ENCODE peak calls at places on chromosomes 16 and 17, in seven cellular contexts. One of them, this sample, is unnamed.

GRCh38 chr16:17238285-17239028 is 232.3 kb downstream of the XYLT1 start:
- DNase-seq in neuronal stem cell: no peak
- DNase-seq in mesenchymal stem cell: no peak
- DNase-seq in IMR-90: no peak
- DNase-seq in mesendoderm: no peak
- DNase-seq in H1: no peak
- DNase-seq in trophoblast cell: no peak
- DNase-seq in this sample: no peak

GRCh38 chr16:47058295-47059086 is 85.0 kb upstream of the DNAJA2 start:
- DNase-seq in neuronal stem cell: no peak
- DNase-seq in mesenchymal stem cell: no peak
- DNase-seq in IMR-90: no peak
- DNase-seq in mesendoderm: no peak
- DNase-seq in H1: no peak
- DNase-seq in trophoblast cell: no peak
- DNase-seq in this sample: no peak

GRCh38 chr17:16378631-16379282 is 2.1 kb upstream of the UBB start:
- DNase-seq in neuronal stem cell: no peak
- DNase-seq in mesenchymal stem cell: no peak
- DNase-seq in IMR-90: no peak
- DNase-seq in mesendoderm: no peak
- DNase-seq in H1: no peak
- DNase-seq in trophoblast cell: no peak
- DNase-seq in this sample: no peak

GRCh38 chr16:17068524-17068923 is 402.2 kb downstream of the XYLT1 start:
- DNase-seq in neuronal stem cell: no peak
- DNase-seq in mesenchymal stem cell: no peak
- DNase-seq in IMR-90: no peak
- DNase-seq in mesendoderm: no peak
- DNase-seq in H1: no peak
- DNase-seq in trophoblast cell: no peak
- DNase-seq in this sample: no peak

GRCh38 chr17:48054238-48055185 is 6.4 kb downstream of the NFE2L1 start:
- DNase-seq in neuronal stem cell: peak; percentile 93
- DNase-seq in mesenchymal stem cell: peak; percentile 93
- DNase-seq in IMR-90: peak; percentile 60
- DNase-seq in mesendoderm: peak; percentile 99
- DNase-seq in H1: peak; percentile 98
- DNase-seq in trophoblast cell: peak; percentile 26
- DNase-seq in this sample: peak; percentile 100

GRCh38 chr16:67862623-67863583 is 9.9 kb upstream of the EDC4 start:
- DNase-seq in neuronal stem cell: no peak
- DNase-seq in mesenchymal stem cell: peak; percentile 73
- DNase-seq in IMR-90: peak; percentile 45
- DNase-seq in mesendoderm: no peak
- DNase-seq in H1: no peak
- DNase-seq in trophoblast cell: no peak
- DNase-seq in this sample: no peak

GRCh38 chr16:84144301-84144858 is 597 bp downstream of the HSDL1 start:
- DNase-seq in neuronal stem cell: no peak
- DNase-seq in mesenchymal stem cell: peak; percentile 41
- DNase-seq in IMR-90: peak; percentile 5
- DNase-seq in mesendoderm: peak; percentile 34
- DNase-seq in H1: no peak
- DNase-seq in trophoblast cell: no peak
- DNase-seq in this sample: no peak

GRCh38 chr17:58415371-58416055 is 1.8 kb downstream of the RNF43 start:
- DNase-seq in neuronal stem cell: no peak
- DNase-seq in mesenchymal stem cell: no peak
- DNase-seq in IMR-90: no peak
- DNase-seq in mesendoderm: peak; percentile 20
- DNase-seq in H1: no peak
- DNase-seq in trophoblast cell: no peak
- DNase-seq in this sample: peak; percentile 68

GRCh38 chr16:68235882-68236803 is at the start of gene ESRP2:
- DNase-seq in neuronal stem cell: no peak
- DNase-seq in mesenchymal stem cell: no peak
- DNase-seq in IMR-90: no peak
- DNase-seq in mesendoderm: peak; percentile 80
- DNase-seq in H1: peak; percentile 73
- DNase-seq in trophoblast cell: peak; percentile 69
- DNase-seq in this sample: peak; percentile 89

GRCh38 chr17:38361700-38362465 is 10.2 kb downstream of the SOCS7 start:
- DNase-seq in neuronal stem cell: no peak
- DNase-seq in mesenchymal stem cell: no peak
- DNase-seq in IMR-90: no peak
- DNase-seq in mesendoderm: no peak
- DNase-seq in H1: no peak
- DNase-seq in trophoblast cell: no peak
- DNase-seq in this sample: no peak

GRCh38 chr16:30491229-30491628 is 18.7 kb downstream of the ITGAL start:
- DNase-seq in neuronal stem cell: no peak
- DNase-seq in mesenchymal stem cell: peak; percentile 5
- DNase-seq in IMR-90: no peak
- DNase-seq in mesendoderm: no peak
- DNase-seq in H1: no peak
- DNase-seq in trophoblast cell: no peak
- DNase-seq in this sample: no peak

GRCh38 chr17:81513669-81514484 is 1.3 kb upstream of the ACTG1 start:
- DNase-seq in neuronal stem cell: peak; percentile 68
- DNase-seq in mesenchymal stem cell: peak; percentile 85
- DNase-seq in IMR-90: peak; percentile 68
- DNase-seq in mesendoderm: peak; percentile 85
- DNase-seq in H1: no peak
- DNase-seq in trophoblast cell: peak; percentile 57
- DNase-seq in this sample: peak; percentile 83

GRCh38 chr16:23948949-23949392 is 113.2 kb downstream of the PRKCB start:
- DNase-seq in neuronal stem cell: no peak
- DNase-seq in mesenchymal stem cell: no peak
- DNase-seq in IMR-90: no peak
- DNase-seq in mesendoderm: no peak
- DNase-seq in H1: no peak
- DNase-seq in trophoblast cell: no peak
- DNase-seq in this sample: no peak

GRCh38 chr17:29914819-29915537 is 15.1 kb downstream of the SSH2 start:
- DNase-seq in neuronal stem cell: no peak
- DNase-seq in mesenchymal stem cell: no peak
- DNase-seq in IMR-90: no peak
- DNase-seq in mesendoderm: no peak
- DNase-seq in H1: no peak
- DNase-seq in trophoblast cell: no peak
- DNase-seq in this sample: no peak

GRCh38 chr17:10034719-10035475 is 129.8 kb upstream of the RCVRN start:
- DNase-seq in neuronal stem cell: no peak
- DNase-seq in mesenchymal stem cell: no peak
- DNase-seq in IMR-90: no peak
- DNase-seq in mesendoderm: no peak
- DNase-seq in H1: no peak
- DNase-seq in trophoblast cell: no peak
- DNase-seq in this sample: no peak

GRCh38 chr17:80071116-80071980 is 30.0 kb upstream of the GAA start:
- DNase-seq in neuronal stem cell: no peak
- DNase-seq in mesenchymal stem cell: no peak
- DNase-seq in IMR-90: peak; percentile 40
- DNase-seq in mesendoderm: no peak
- DNase-seq in H1: no peak
- DNase-seq in trophoblast cell: no peak
- DNase-seq in this sample: no peak

GRCh38 chr16:48131201-48131600 is 24.6 kb downstream of the ABCC12 start:
- DNase-seq in neuronal stem cell: no peak
- DNase-seq in mesenchymal stem cell: no peak
- DNase-seq in IMR-90: no peak
- DNase-seq in mesendoderm: no peak
- DNase-seq in H1: no peak
- DNase-seq in trophoblast cell: no peak
- DNase-seq in this sample: no peak

GRCh38 chr16:2983706-2984136 is 3.5 kb upstream of the PKMYT1 start:
- DNase-seq in neuronal stem cell: peak; percentile 79
- DNase-seq in mesenchymal stem cell: peak; percentile 71
- DNase-seq in IMR-90: peak; percentile 69
- DNase-seq in mesendoderm: peak; percentile 89
- DNase-seq in H1: no peak
- DNase-seq in trophoblast cell: peak; percentile 78
- DNase-seq in this sample: peak; percentile 90

GRCh38 chr17:72294487-72294893 is 173.7 kb downstream of the SOX9 start:
- DNase-seq in neuronal stem cell: no peak
- DNase-seq in mesenchymal stem cell: no peak
- DNase-seq in IMR-90: no peak
- DNase-seq in mesendoderm: no peak
- DNase-seq in H1: no peak
- DNase-seq in trophoblast cell: no peak
- DNase-seq in this sample: no peak

GRCh38 chr16:26951950-26952349 is 114.8 kb upstream of the C16orf82 start:
- DNase-seq in neuronal stem cell: no peak
- DNase-seq in mesenchymal stem cell: no peak
- DNase-seq in IMR-90: peak; percentile 18
- DNase-seq in mesendoderm: peak; percentile 6
- DNase-seq in H1: no peak
- DNase-seq in trophoblast cell: no peak
- DNase-seq in this sample: no peak

GRCh38 chr17:10785295-10785694 is 18.6 kb downstream of the TMEM238L start:
- DNase-seq in neuronal stem cell: no peak
- DNase-seq in mesenchymal stem cell: no peak
- DNase-seq in IMR-90: no peak
- DNase-seq in mesendoderm: no peak
- DNase-seq in H1: no peak
- DNase-seq in trophoblast cell: no peak
- DNase-seq in this sample: no peak

GRCh38 chr17:5019475-5019956 is 15.7 kb downstream of the SLC52A1 start:
- DNase-seq in neuronal stem cell: no peak
- DNase-seq in mesenchymal stem cell: no peak
- DNase-seq in IMR-90: peak; percentile 12
- DNase-seq in mesendoderm: peak; percentile 54
- DNase-seq in H1: no peak
- DNase-seq in trophoblast cell: no peak
- DNase-seq in this sample: no peak

GRCh38 chr17:79919164-79919585 is 79.9 kb upstream of the CBX4 start:
- DNase-seq in neuronal stem cell: no peak
- DNase-seq in mesenchymal stem cell: no peak
- DNase-seq in IMR-90: no peak
- DNase-seq in mesendoderm: no peak
- DNase-seq in H1: no peak
- DNase-seq in trophoblast cell: no peak
- DNase-seq in this sample: no peak

GRCh38 chr16:29852654-29853053 is 10.4 kb downstream of the CDIPT start:
- DNase-seq in neuronal stem cell: no peak
- DNase-seq in mesenchymal stem cell: peak; percentile 87
- DNase-seq in IMR-90: peak; percentile 72
- DNase-seq in mesendoderm: no peak
- DNase-seq in H1: no peak
- DNase-seq in trophoblast cell: no peak
- DNase-seq in this sample: no peak

GRCh38 chr16:4291699-4292098 is 18.9 kb upstream of the TFAP4 start:
- DNase-seq in neuronal stem cell: no peak
- DNase-seq in mesenchymal stem cell: no peak
- DNase-seq in IMR-90: no peak
- DNase-seq in mesendoderm: no peak
- DNase-seq in H1: no peak
- DNase-seq in trophoblast cell: no peak
- DNase-seq in this sample: no peak

GRCh38 chr16:87131996-87132345 is 185.2 kb downstream of the C16orf95 start:
- DNase-seq in neuronal stem cell: no peak
- DNase-seq in mesenchymal stem cell: no peak
- DNase-seq in IMR-90: no peak
- DNase-seq in mesendoderm: no peak
- DNase-seq in H1: no peak
- DNase-seq in trophoblast cell: no peak
- DNase-seq in this sample: no peak
- H2BK5ac ChIP-seq in neuronal stem cell: no peak overlapping the region
- H2BK5ac ChIP-seq in mesenchymal stem cell: no peak overlapping the region
- H2BK5ac ChIP-seq in IMR-90: no peak overlapping the region
- H2BK5ac ChIP-seq in mesendoderm: no peak overlapping the region
- H2BK5ac ChIP-seq in H1: no peak overlapping the region
- H2BK5ac ChIP-seq in trophoblast cell: no peak overlapping the region
- H2BK5ac ChIP-seq in this sample: no peak overlapping the region

GRCh38 chr17:70130274-70130673 is 39.1 kb upstream of the KCNJ2 start:
- DNase-seq in neuronal stem cell: no peak
- DNase-seq in mesenchymal stem cell: no peak
- DNase-seq in IMR-90: no peak
- DNase-seq in mesendoderm: no peak
- DNase-seq in H1: no peak
- DNase-seq in trophoblast cell: no peak
- DNase-seq in this sample: no peak
- H3K4ac ChIP-seq in neuronal stem cell: no peak overlapping the region
- H3K4ac ChIP-seq in mesenchymal stem cell: no peak overlapping the region
- H3K4ac ChIP-seq in IMR-90: no peak overlapping the region
- H3K4ac ChIP-seq in mesendoderm: no peak overlapping the region
- H3K4ac ChIP-seq in H1: no peak overlapping the region
- H3K4ac ChIP-seq in trophoblast cell: no peak overlapping the region
- H3K4ac ChIP-seq in this sample: no peak overlapping the region

DNA sequence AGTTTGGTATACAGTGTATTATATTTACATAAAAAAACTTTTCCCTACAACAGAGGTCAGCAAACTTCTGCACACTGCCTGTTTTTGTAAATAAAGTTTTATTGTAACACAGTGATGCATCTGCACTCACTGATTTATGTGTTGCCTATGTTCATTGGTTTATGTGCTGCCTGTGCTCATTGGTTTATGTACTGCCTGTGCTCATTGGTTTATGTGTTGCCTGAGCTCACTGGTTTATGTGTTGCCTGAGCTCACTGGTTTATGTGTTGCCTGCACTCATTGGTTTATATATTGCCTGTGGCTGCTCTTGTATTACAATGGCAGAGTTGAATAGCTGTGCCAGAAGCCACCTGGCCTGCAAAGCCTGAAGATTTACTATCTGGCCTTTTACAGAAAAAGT is 81.6 kb downstream of the MYH11 start:
- DNase-seq in neuronal stem cell: no peak
- DNase-seq in mesenchymal stem cell: peak; percentile 41
- DNase-seq in IMR-90: peak; percentile 58
- DNase-seq in mesendoderm: peak; percentile 60
- DNase-seq in H1: no peak
- DNase-seq in trophoblast cell: no peak
- DNase-seq in this sample: no peak
- H2BK5ac ChIP-seq in neuronal stem cell: no peak overlapping the region
- H2BK5ac ChIP-seq in mesenchymal stem cell: no peak overlapping the region
- H2BK5ac ChIP-seq in IMR-90: no peak overlapping the region
- H2BK5ac ChIP-seq in mesendoderm: no peak overlapping the region
- H2BK5ac ChIP-seq in H1: no peak overlapping the region
- H2BK5ac ChIP-seq in trophoblast cell: no peak overlapping the region
- H2BK5ac ChIP-seq in this sample: no peak overlapping the region

GRCh38 chr17:7777017-7777416 is 57.0 kb upstream of the KDM6B start:
- DNase-seq in neuronal stem cell: no peak
- DNase-seq in mesenchymal stem cell: no peak
- DNase-seq in IMR-90: no peak
- DNase-seq in mesendoderm: no peak
- DNase-seq in H1: no peak
- DNase-seq in trophoblast cell: no peak
- DNase-seq in this sample: no peak

GRCh38 chr17:7781467-7781866 is 52.5 kb upstream of the KDM6B start:
- DNase-seq in neuronal stem cell: no peak
- DNase-seq in mesenchymal stem cell: peak; percentile 23
- DNase-seq in IMR-90: no peak
- DNase-seq in mesendoderm: no peak
- DNase-seq in H1: no peak
- DNase-seq in trophoblast cell: no peak
- DNase-seq in this sample: no peak

GRCh38 chr17:7782237-7782636 is 51.8 kb upstream of the KDM6B start:
- DNase-seq in neuronal stem cell: no peak
- DNase-seq in mesenchymal stem cell: peak; percentile 9
- DNase-seq in IMR-90: peak; percentile 61
- DNase-seq in mesendoderm: no peak
- DNase-seq in H1: no peak
- DNase-seq in trophoblast cell: no peak
- DNase-seq in this sample: no peak

GRCh38 chr17:7775058-7775457 is 57.5 kb downstream of the DNAH2 start:
- DNase-seq in neuronal stem cell: no peak
- DNase-seq in mesenchymal stem cell: no peak
- DNase-seq in IMR-90: no peak
- DNase-seq in mesendoderm: no peak
- DNase-seq in H1: no peak
- DNase-seq in trophoblast cell: no peak
- DNase-seq in this sample: no peak

GRCh38 chr17:7780736-7781135 is 53.3 kb upstream of the KDM6B start:
- DNase-seq in neuronal stem cell: no peak
- DNase-seq in mesenchymal stem cell: no peak
- DNase-seq in IMR-90: no peak
- DNase-seq in mesendoderm: no peak
- DNase-seq in H1: no peak
- DNase-seq in trophoblast cell: no peak
- DNase-seq in this sample: no peak
- H3K4ac ChIP-seq in neuronal stem cell: no peak overlapping the region
- H3K4ac ChIP-seq in mesenchymal stem cell: no peak overlapping the region
- H3K4ac ChIP-seq in IMR-90: no peak overlapping the region
- H3K4ac ChIP-seq in mesendoderm: no peak overlapping the region
- H3K4ac ChIP-seq in H1: no peak overlapping the region
- H3K4ac ChIP-seq in trophoblast cell: no peak overlapping the region
- H3K4ac ChIP-seq in this sample: no peak overlapping the region

This sample was measured in H9.